ENCODE peak calls at places on chromosomes 1 and 21, in seven cellular contexts. One of them, this sample, is unnamed.

GRCh38 chr1:19400875-19401854 is 84.2 kb downstream of the CAPZB start:
- DNase-seq in PC-9: no peak
- DNase-seq in natural killer cell: no peak
- DNase-seq in BJ: no peak
- DNase-seq in pancreas: no peak
- DNase-seq in GM13976: no peak
- DNase-seq in GM10248: no peak
- DNase-seq in this sample: no peak

GRCh38 chr1:27154991-27155781 is at the start of gene SLC9A1:
- DNase-seq in GM13976: peak
- DNase-seq in GM10248: peak
- DNase-seq in natural killer cell: peak
- DNase-seq in BJ: peak
- DNase-seq in PC-9: peak
- DNase-seq in pancreas: peak
- DNase-seq in this sample: peak

GRCh38 chr1:80656011-80656627 is 1144.6 kb upstream of the ADGRL2 start:
- DNase-seq in GM13976: peak
- DNase-seq in natural killer cell: no peak
- DNase-seq in pancreas: no peak
- DNase-seq in PC-9: no peak
- DNase-seq in BJ: no peak
- DNase-seq in GM10248: peak
- DNase-seq in this sample: no peak

GRCh38 chr1:203276916-203277535 is 28.3 kb upstream of the BTG2 start:
- DNase-seq in GM10248: no peak
- DNase-seq in PC-9: no peak
- DNase-seq in pancreas: no peak
- DNase-seq in GM13976: no peak
- DNase-seq in BJ: no peak
- DNase-seq in natural killer cell: no peak
- DNase-seq in this sample: peak

GRCh38 chr1:226210571-226211176 is 12.8 kb upstream of the MIXL1 start:
- DNase-seq in PC-9: no peak
- DNase-seq in pancreas: no peak
- DNase-seq in GM10248: no peak
- DNase-seq in GM13976: no peak
- DNase-seq in natural killer cell: no peak
- DNase-seq in BJ: no peak
- DNase-seq in this sample: no peak

GRCh38 chr1:161953256-161953920 is 70.3 kb downstream of the OLFML2B start:
- DNase-seq in natural killer cell: no peak
- DNase-seq in PC-9: no peak
- DNase-seq in GM13976: no peak
- DNase-seq in BJ: no peak
- DNase-seq in pancreas: no peak
- DNase-seq in GM10248: no peak
- DNase-seq in this sample: no peak

GRCh38 chr1:2559509-2560298 is 3.5 kb downstream of the TNFRSF14 start:
- DNase-seq in pancreas: no peak
- DNase-seq in PC-9: no peak
- DNase-seq in natural killer cell: no peak
- DNase-seq in GM10248: no peak
- DNase-seq in BJ: no peak
- DNase-seq in GM13976: no peak
- DNase-seq in this sample: no peak

GRCh38 chr1:42146127-42146915 is 6.9 kb upstream of the GUCA2B start:
- DNase-seq in natural killer cell: no peak
- DNase-seq in pancreas: peak
- DNase-seq in BJ: no peak
- DNase-seq in GM10248: no peak
- DNase-seq in PC-9: no peak
- DNase-seq in GM13976: no peak
- DNase-seq in this sample: peak

GRCh38 chr1:152654110-152654509 is 9.1 kb upstream of the LCE2D start:
- DNase-seq in natural killer cell: no peak
- DNase-seq in BJ: no peak
- DNase-seq in GM10248: peak
- DNase-seq in pancreas: peak
- DNase-seq in PC-9: peak
- DNase-seq in GM13976: peak
- DNase-seq in this sample: no peak

GRCh38 chr1:234605983-234606730 is 3.8 kb downstream of the IRF2BP2 start:
- DNase-seq in natural killer cell: no peak
- DNase-seq in pancreas: peak
- DNase-seq in PC-9: peak
- DNase-seq in GM10248: no peak
- DNase-seq in GM13976: no peak
- DNase-seq in BJ: no peak
- DNase-seq in this sample: no peak

GRCh38 chr1:1307261-1307907 is 346 bp downstream of the ACAP3 start:
- DNase-seq in BJ: no peak
- DNase-seq in PC-9: peak
- DNase-seq in pancreas: no peak
- DNase-seq in GM13976: no peak
- DNase-seq in natural killer cell: peak
- DNase-seq in GM10248: no peak
- DNase-seq in this sample: no peak

GRCh38 chr1:81799939-81800740 is 594 bp upstream of the ADGRL2 start:
- DNase-seq in GM10248: peak
- DNase-seq in PC-9: peak
- DNase-seq in natural killer cell: no peak
- DNase-seq in GM13976: peak
- DNase-seq in BJ: no peak
- DNase-seq in pancreas: peak
- DNase-seq in this sample: peak

GRCh38 chr1:104648269-104648691 is 898.6 kb downstream of the AMY1C start:
- DNase-seq in BJ: no peak
- DNase-seq in pancreas: no peak
- DNase-seq in PC-9: no peak
- DNase-seq in natural killer cell: no peak
- DNase-seq in GM13976: peak
- DNase-seq in GM10248: peak
- DNase-seq in this sample: no peak

GRCh38 chr21:32470206-32470605 is 57.7 kb downstream of the EVA1C start:
- DNase-seq in natural killer cell: no peak
- DNase-seq in BJ: no peak
- DNase-seq in GM13976: no peak
- DNase-seq in pancreas: no peak
- DNase-seq in GM10248: no peak
- DNase-seq in PC-9: no peak
- DNase-seq in this sample: no peak

GRCh38 chr1:207454046-207454964 is at the start of gene CR2:
- DNase-seq in GM10248: peak
- DNase-seq in BJ: no peak
- DNase-seq in natural killer cell: peak
- DNase-seq in pancreas: peak
- DNase-seq in GM13976: peak
- DNase-seq in PC-9: peak
- DNase-seq in this sample: peak

GRCh38 chr1:1306070-1306660 is 1.6 kb downstream of the ACAP3 start:
- DNase-seq in pancreas: no peak
- DNase-seq in BJ: no peak
- DNase-seq in natural killer cell: no peak
- DNase-seq in PC-9: no peak
- DNase-seq in GM13976: no peak
- DNase-seq in GM10248: no peak
- DNase-seq in this sample: no peak

GRCh38 chr1:76868916-76869315 is 1.6 kb downstream of the ST6GALNAC5 start:
- DNase-seq in PC-9: no peak
- DNase-seq in GM13976: no peak
- DNase-seq in GM10248: no peak
- DNase-seq in natural killer cell: no peak
- DNase-seq in pancreas: no peak
- DNase-seq in BJ: no peak
- DNase-seq in this sample: no peak

GRCh38 chr1:227391204-227391603 is 72.9 kb upstream of the CDC42BPA start:
- DNase-seq in GM10248: no peak
- DNase-seq in natural killer cell: no peak
- DNase-seq in GM13976: no peak
- DNase-seq in pancreas: no peak
- DNase-seq in BJ: no peak
- DNase-seq in PC-9: no peak
- DNase-seq in this sample: no peak

GRCh38 chr1:157540852-157541251 is 11.5 kb downstream of the FCRL5 start:
- DNase-seq in PC-9: no peak
- DNase-seq in GM10248: no peak
- DNase-seq in BJ: no peak
- DNase-seq in pancreas: no peak
- DNase-seq in GM13976: no peak
- DNase-seq in natural killer cell: no peak
- DNase-seq in this sample: no peak

GRCh38 chr1:117573386-117574040 is 32.3 kb upstream of the TENT5C start:
- DNase-seq in BJ: no peak
- DNase-seq in pancreas: peak
- DNase-seq in GM13976: no peak
- DNase-seq in GM10248: no peak
- DNase-seq in PC-9: no peak
- DNase-seq in natural killer cell: no peak
- DNase-seq in this sample: no peak

GRCh38 chr1:61261585-61261984 is 179.2 kb downstream of the NFIA start:
- DNase-seq in BJ: no peak
- DNase-seq in natural killer cell: no peak
- DNase-seq in GM10248: no peak
- DNase-seq in PC-9: no peak
- DNase-seq in pancreas: no peak
- DNase-seq in GM13976: no peak
- DNase-seq in this sample: no peak

GRCh38 chr1:42380617-42381423 is at the start of gene RIMKLA:
- DNase-seq in natural killer cell: peak
- DNase-seq in GM13976: peak
- DNase-seq in pancreas: peak
- DNase-seq in PC-9: peak
- DNase-seq in GM10248: peak
- DNase-seq in BJ: no peak
- DNase-seq in this sample: peak

GRCh38 chr1:27603320-27603961 is 503 bp downstream of the AHDC1 start:
- DNase-seq in natural killer cell: peak
- DNase-seq in PC-9: peak
- DNase-seq in pancreas: no peak
- DNase-seq in GM10248: peak
- DNase-seq in BJ: no peak
- DNase-seq in GM13976: peak
- DNase-seq in this sample: no peak

DNA sequence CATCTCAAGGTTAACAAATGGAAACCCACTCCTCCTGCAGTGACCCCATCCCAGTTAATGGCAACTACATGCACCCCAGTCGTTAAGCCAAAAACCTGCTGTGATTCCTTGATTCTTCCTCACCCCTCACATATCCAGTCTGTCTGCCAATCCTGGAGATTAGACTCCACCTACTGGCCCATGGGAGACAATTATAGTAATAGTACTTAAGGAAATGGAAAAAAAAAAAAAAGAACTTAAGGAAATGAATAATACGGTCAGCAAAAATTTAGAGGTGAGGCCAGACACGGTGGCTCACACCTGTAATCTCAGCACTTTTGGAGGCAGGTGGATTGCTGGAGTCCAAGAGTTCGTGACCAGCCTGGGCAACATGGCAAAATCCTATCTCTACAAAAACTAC is 7.0 kb downstream of the NOL9 start:
- DNase-seq in PC-9: no peak
- DNase-seq in GM13976: no peak
- DNase-seq in GM10248: no peak
- DNase-seq in natural killer cell: no peak
- DNase-seq in pancreas: no peak
- DNase-seq in BJ: no peak
- DNase-seq in this sample: no peak
- TF ChIP-seq CTCF in PC-9: no peak
- TF ChIP-seq CTCF in GM13976: no peak
- TF ChIP-seq CTCF in GM10248: no peak
- TF ChIP-seq CTCF in natural killer cell: no peak
- TF ChIP-seq CTCF in pancreas: no peak
- TF ChIP-seq CTCF in BJ: peak
- TF ChIP-seq CTCF in this sample: no peak

GRCh38 chr1:14850563-14850962 is 252.1 kb downstream of the KAZN start:
- DNase-seq in GM10248: no peak
- DNase-seq in BJ: no peak
- DNase-seq in PC-9: peak
- DNase-seq in natural killer cell: no peak
- DNase-seq in GM13976: no peak
- DNase-seq in pancreas: peak
- DNase-seq in this sample: no peak
- TF ChIP-seq CTCF in GM10248: peak
- TF ChIP-seq CTCF in BJ: no peak
- TF ChIP-seq CTCF in PC-9: peak
- TF ChIP-seq CTCF in natural killer cell: no peak
- TF ChIP-seq CTCF in GM13976: no peak
- TF ChIP-seq CTCF in pancreas: peak
- TF ChIP-seq CTCF in this sample: peak

DNA sequence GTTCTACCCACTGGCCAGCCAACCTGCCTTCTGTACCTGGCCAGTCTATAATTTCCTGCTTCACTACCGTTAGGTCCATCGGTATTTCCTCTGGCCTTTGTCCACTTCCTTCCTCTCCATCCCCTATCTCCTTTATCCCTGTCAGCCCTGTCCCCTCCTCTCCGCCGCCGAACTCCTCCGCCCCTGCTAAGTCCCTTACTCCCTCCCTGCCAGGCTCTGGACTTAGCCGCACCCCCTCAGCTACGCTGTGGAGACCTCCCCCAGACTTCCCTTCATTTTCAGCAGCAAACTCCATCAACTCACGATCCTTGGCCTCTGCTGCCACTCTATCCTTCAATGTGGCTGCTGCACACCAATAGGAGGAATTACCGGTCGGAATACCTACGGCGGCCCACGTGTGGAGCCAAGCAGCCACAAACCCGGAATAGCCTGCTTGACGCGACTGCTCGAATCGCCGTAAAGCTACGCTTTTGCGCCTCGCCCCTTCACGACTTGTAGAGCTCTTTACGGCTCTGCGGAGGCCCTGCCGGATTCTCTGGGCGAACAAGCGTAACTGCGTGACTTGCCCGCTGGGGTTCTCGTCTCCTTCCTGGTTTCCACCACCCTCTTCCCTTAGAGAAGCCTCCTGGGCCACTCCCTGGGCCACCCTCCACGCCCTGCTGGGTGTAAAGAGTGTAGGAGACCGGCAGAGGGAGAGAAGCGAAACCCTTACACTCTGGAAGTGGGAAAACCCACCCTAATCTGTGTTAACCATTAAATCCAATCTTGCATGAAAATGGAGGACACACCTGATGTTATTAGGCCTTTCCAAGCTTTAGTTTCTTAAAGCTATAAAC is at the start of gene ZNHIT6:
- DNase-seq in PC-9: peak
- DNase-seq in natural killer cell: peak
- DNase-seq in GM10248: peak
- DNase-seq in pancreas: peak
- DNase-seq in GM13976: peak
- DNase-seq in BJ: peak
- DNase-seq in this sample: peak
- TF ChIP-seq CTCF in PC-9: peak
- TF ChIP-seq CTCF in natural killer cell: peak
- TF ChIP-seq CTCF in GM10248: no peak
- TF ChIP-seq CTCF in pancreas: peak
- TF ChIP-seq CTCF in GM13976: no peak
- TF ChIP-seq CTCF in BJ: peak
- TF ChIP-seq CTCF in this sample: peak

DNA sequence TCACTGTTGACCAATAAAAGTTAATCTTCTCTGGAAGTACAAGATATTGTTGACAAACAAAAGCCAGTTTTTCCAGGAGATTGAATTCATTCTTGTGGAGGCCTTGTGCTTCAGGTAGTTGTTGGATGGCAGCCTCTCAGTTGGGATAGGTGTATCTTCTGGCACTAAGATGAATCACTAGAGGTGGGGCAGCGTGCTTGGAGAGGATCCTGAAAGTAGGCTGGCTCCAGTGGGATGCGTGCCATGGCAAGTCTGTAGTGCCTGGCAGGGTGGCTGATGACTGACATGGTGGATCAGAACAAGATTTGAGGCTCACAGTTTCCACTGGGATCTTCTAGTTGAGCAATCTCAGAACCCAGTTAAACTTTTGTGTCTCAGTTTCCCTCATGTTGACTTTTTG is 2.4 kb downstream of the VPS13D start:
- DNase-seq in natural killer cell: no peak
- DNase-seq in GM10248: no peak
- DNase-seq in BJ: no peak
- DNase-seq in PC-9: peak
- DNase-seq in GM13976: no peak
- DNase-seq in pancreas: no peak
- DNase-seq in this sample: no peak
- TF ChIP-seq CTCF in natural killer cell: no peak
- TF ChIP-seq CTCF in GM10248: no peak
- TF ChIP-seq CTCF in BJ: no peak
- TF ChIP-seq CTCF in PC-9: no peak
- TF ChIP-seq CTCF in GM13976: no peak
- TF ChIP-seq CTCF in pancreas: no peak
- TF ChIP-seq CTCF in this sample: no peak